ENCODE peak calls at places on chromosome 12, in ten cellular contexts. S is nucleus accumbens; K is mesenteric fat pad; B is activated CD8-positive, alpha-beta memory T cell treated with anti-CD3 and anti-CD28 coated beads for 1 hour; R is NCI-H2081; M is colonic mucosa; Q is HFFc6; V is left ventricle myocardium inferior; N is stimulated activated CD8-positive, alpha-beta memory T cell treated with anti-CD3 and anti-CD28 coated beads, Interleukin-15, amount 100 ng/mL, for 24 hours; P is GM19239. O is an unnamed sample.

GRCh38 chr12:123723011-123723410 is 10.9 kb downstream of the ATP6V0A2 start:
- DNase-seq in S (no peak), K (no peak), B (no peak), R (no peak), M (no peak), Q (no peak), V (no peak), N (no peak), P (no peak), O (peak)

GRCh38 chr12:117098071-117098360 is 1.2 kb downstream of the TESC start:
- DNase-seq in S (no peak), K (no peak), B (no peak), R (no peak), M (no peak), Q (no peak), V (no peak), N (no peak), P (no peak), O (no peak)

GRCh38 chr12:11753826-11754225 is 104.4 kb downstream of the ETV6 start:
- DNase-seq in S (no peak), K (no peak), B (no peak), R (no peak), M (no peak), Q (no peak), V (no peak), N (no peak), P (no peak), O (no peak)

GRCh38 chr12:9699898-9700605 is 30.5 kb downstream of the CLEC2D start:
- DNase-seq in S (no peak), K (no peak), B (no peak), R (no peak), M (no peak), Q (peak), V (no peak), N (no peak), P (no peak), O (no peak)

GRCh38 chr12:114194066-114194465 is 211.9 kb downstream of the TBX5 start:
- DNase-seq in S (no peak), K (no peak), B (no peak), R (no peak), M (no peak), Q (no peak), V (no peak), N (no peak), P (no peak), O (no peak)

GRCh38 chr12:3332190-3332589 is 158.8 kb upstream of the PRMT8 start:
- DNase-seq in S (no peak), K (no peak), B (no peak), R (no peak), M (no peak), Q (peak), V (no peak), N (no peak), P (no peak), O (peak)

GRCh38 chr12:103962493-103962892 is 3.2 kb upstream of the TDG start:
- DNase-seq in S (no peak), K (no peak), B (no peak), R (no peak), M (no peak), Q (no peak), V (no peak), N (no peak), P (no peak), O (no peak)

GRCh38 chr12:97404549-97404948 is 58.1 kb upstream of the RMST start:
- DNase-seq in S (no peak), K (no peak), B (no peak), R (peak), M (peak), Q (no peak), V (no peak), N (no peak), P (peak), O (peak)

GRCh38 chr12:26158078-26158764 is 33.4 kb upstream of the BHLHE41 start:
- DNase-seq in S (no peak), K (no peak), B (no peak), R (no peak), M (no peak), Q (no peak), V (no peak), N (no peak), P (no peak), O (no peak)

O was measured in AG08396.